ENCODE peak calls at places on chromosomes 1 and 21, in six cellular contexts. U, M, Q, N, K and G are unnamed samples.

GRCh38 chr1:1200876-1201810 is 5.2 kb downstream of the TNFRSF18 start:
- DNase-seq in U (peak; percentile 87), M (peak; percentile 72), Q (peak; percentile 35), N (peak; percentile 63), K (no peak), G (peak; percentile 79)

GRCh38 chr1:91165033-91165654 is 143.3 kb upstream of the ZNF644 start:
- DNase-seq in U (peak; percentile 29), M (peak; percentile 54), Q (peak; percentile 89), N (peak; percentile 63), K (no peak), G (peak; percentile 42)

GRCh38 chr1:36151845-36152203 is 2.5 kb upstream of the TRAPPC3 start:
- DNase-seq in U (peak; percentile 55), M (no peak), Q (no peak), N (no peak), K (no peak), G (peak; percentile 68)

GRCh38 chr1:3274972-3275371 is 179.5 kb upstream of the ARHGEF16 start:
- DNase-seq in U (no peak), M (no peak), Q (no peak), N (no peak), K (no peak), G (no peak)

GRCh38 chr1:58065520-58065919 is 481.0 kb downstream of the OMA1 start:
- DNase-seq in U (no peak), M (no peak), Q (peak; percentile 26), N (no peak), K (no peak), G (no peak)

GRCh38 chr1:154436433-154436832 is 31.3 kb downstream of the IL6R start:
- DNase-seq in U (no peak), M (no peak), Q (no peak), N (no peak), K (no peak), G (no peak)

GRCh38 chr21:34845521-34846213 is 176.9 kb downstream of the CLIC6 start:
- DNase-seq in U (peak; percentile 51), M (no peak), Q (peak; percentile 59), N (peak; percentile 85), K (peak; percentile 77), G (no peak)

GRCh38 chr21:27202301-27202700 is 235.4 kb upstream of the ADAMTS5 start:
- DNase-seq in U (no peak), M (no peak), Q (no peak), N (no peak), K (no peak), G (no peak)

GRCh38 chr1:35637401-35637809 is 3.9 kb downstream of the PSMB2 start:
- DNase-seq in U (peak; percentile 50), M (no peak), Q (no peak), N (peak; percentile 45), K (no peak), G (no peak)

GRCh38 chr1:216502528-216503162 is 79.4 kb upstream of the USH2A start:
- DNase-seq in U (no peak), M (no peak), Q (no peak), N (no peak), K (no peak), G (no peak)

GRCh38 chr1:165581926-165582325 is 38.1 kb downstream of the LRRC52 start:
- DNase-seq in U (no peak), M (no peak), Q (no peak), N (no peak), K (no peak), G (no peak)

GRCh38 chr21:18354947-18355346 is 48.6 kb downstream of the TMPRSS15 start:
- DNase-seq in U (no peak), M (no peak), Q (no peak), N (no peak), K (no peak), G (no peak)

GRCh38 chr1:17405898-17406759 is 33.3 kb downstream of the RCC2 start:
- DNase-seq in U (no peak), M (peak; percentile 20), Q (peak; percentile 72), N (peak; percentile 65), K (peak; percentile 7), G (no peak)

GRCh38 chr1:218480691-218481099 is 135.6 kb downstream of the TGFB2 start:
- DNase-seq in U (no peak), M (no peak), Q (no peak), N (peak; percentile 72), K (peak; percentile 58), G (no peak)

GRCh38 chr1:210025870-210026269 is 87.9 kb downstream of the SYT14 start:
- DNase-seq in U (no peak), M (no peak), Q (no peak), N (no peak), K (no peak), G (no peak)

GRCh38 chr1:157407917-157408525 is 144.3 kb downstream of the FCRL5 start:
- DNase-seq in U (no peak), M (no peak), Q (no peak), N (no peak), K (no peak), G (no peak)

GRCh38 chr1:146020058-146020738 is 1.3 kb downstream of the HJV start:
- DNase-seq in U (no peak), M (no peak), Q (no peak), N (no peak), K (no peak), G (no peak)

GRCh38 chr1:176206006-176206960 is 803 bp downstream of the COP1 start:
- DNase-seq in U (no peak), M (peak; percentile 4), Q (peak; percentile 52), N (peak; percentile 31), K (no peak), G (peak; percentile 6)

GRCh38 chr1:234488054-234488953 is 9.3 kb upstream of the TARBP1 start:
- DNase-seq in U (no peak), M (peak; percentile 39), Q (no peak), N (no peak), K (no peak), G (no peak)

GRCh38 chr1:97204468-97204867 is 482.9 kb downstream of the PTBP2 start:
- DNase-seq in U (no peak), M (no peak), Q (no peak), N (peak; percentile 47), K (peak; percentile 17), G (no peak)

GRCh38 chr1:61089338-61089737 is 7.0 kb downstream of the NFIA start:
- DNase-seq in U (no peak), M (no peak), Q (no peak), N (no peak), K (no peak), G (no peak)

GRCh38 chr1:198462365-198463025 is 78.0 kb downstream of the ATP6V1G3 start:
- DNase-seq in U (no peak), M (no peak), Q (no peak), N (peak; percentile 42), K (peak; percentile 27), G (no peak)

GRCh38 chr1:200306954-200307754 is 102.7 kb downstream of the ZNF281 start:
- DNase-seq in U (peak; percentile 36), M (no peak), Q (peak; percentile 45), N (peak; percentile 61), K (no peak), G (no peak)

GRCh38 chr1:229434641-229435051 is 752 bp upstream of the ACTA1 start:
- DNase-seq in U (no peak), M (no peak), Q (no peak), N (no peak), K (no peak), G (no peak)

GRCh38 chr1:87560137-87560536 is 231.5 kb downstream of the LMO4 start:
- DNase-seq in U (no peak), M (no peak), Q (no peak), N (no peak), K (no peak), G (no peak)

GRCh38 chr1:46171351-46171750 is 3.5 kb upstream of the TSPAN1 start:
- DNase-seq in U (no peak), M (no peak), Q (peak; percentile 45), N (no peak), K (no peak), G (no peak)